ENCODE peak calls at places on chromosomes 7 and 10, in six cellular contexts. J is glutamatergic neuron, W is ureter, Q is HFF-Myc, X is nephron progenitor cell, T is foreskin keratinocyte. F is an unnamed sample.

GRCh38 chr7:33824911-33825459 is 80.4 kb upstream of the BMPER start:
- DNase-seq in J (no peak), W (no peak), Q (no peak), X (no peak), T (no peak), F (no peak)

GRCh38 chr7:97454636-97455035 is 277.2 kb upstream of the TAC1 start:
- DNase-seq in J (no peak), W (no peak), Q (no peak), X (no peak), T (no peak), F (no peak)

GRCh38 chr7:132207211-132207610 is 369.1 kb downstream of the PLXNA4 start:
- DNase-seq in J (no peak), W (no peak), Q (no peak), X (no peak), T (no peak), F (no peak)

GRCh38 chr7:44223362-44224114 is 22.8 kb downstream of the YKT6 start:
- DNase-seq in J (peak), W (no peak), Q (no peak), X (no peak), T (no peak), F (no peak)

GRCh38 chr7:157299613-157300405 is 37.0 kb upstream of the DNAJB6 start:
- DNase-seq in J (no peak), W (no peak), Q (no peak), X (peak), T (peak), F (no peak)

GRCh38 chr7:41679566-41679965 is 23.3 kb downstream of the INHBA start:
- DNase-seq in J (no peak), W (no peak), Q (no peak), X (no peak), T (peak), F (no peak)

GRCh38 chr10:70499829-70500167 is 21.2 kb downstream of the PALD1 start:
- DNase-seq in J (no peak), W (no peak), Q (no peak), X (no peak), T (no peak), F (no peak)

GRCh38 chr10:22713853-22714523 is 390 bp downstream of the PIP4K2A start:
- DNase-seq in J (peak), W (no peak), Q (no peak), X (peak), T (peak), F (no peak)

GRCh38 chr10:25689346-25690095 is 244.5 kb upstream of the MYO3A start:
- DNase-seq in J (no peak), W (no peak), Q (no peak), X (no peak), T (no peak), F (no peak)

GRCh38 chr7:64300641-64301405 is 12.9 kb upstream of the ZNF736 start:
- DNase-seq in J (no peak), W (no peak), Q (no peak), X (no peak), T (peak), F (no peak)

GRCh38 chr10:110737886-110738634 is 93.9 kb downstream of the RBM20 start:
- DNase-seq in J (no peak), W (no peak), Q (no peak), X (no peak), T (no peak), F (no peak)

GRCh38 chr10:71359364-71360046 is 37.2 kb upstream of the CDH23 start:
- DNase-seq in J (no peak), W (no peak), Q (no peak), X (no peak), T (no peak), F (no peak)

GRCh38 chr7:107203607-107204006 is 34.8 kb downstream of the HBP1 start:
- DNase-seq in J (no peak), W (no peak), Q (no peak), X (no peak), T (no peak), F (no peak)

GRCh38 chr10:23438547-23439451 is at the start of gene OTUD1:
- DNase-seq in J (peak), W (peak), Q (peak), X (peak), T (peak), F (peak)

GRCh38 chr10:92993671-92994304 is 66.8 kb upstream of the CYP26C1 start:
- DNase-seq in J (peak), W (no peak), Q (no peak), X (no peak), T (no peak), F (no peak)

GRCh38 chr10:84360634-84361365 is 32.4 kb downstream of the CCSER2 start:
- DNase-seq in J (no peak), W (no peak), Q (no peak), X (no peak), T (peak), F (no peak)

GRCh38 chr7:100983451-100984187 is 14.3 kb downstream of the MUC12 start:
- DNase-seq in J (no peak), W (no peak), Q (no peak), X (no peak), T (peak), F (no peak)

GRCh38 chr7:37514520-37514919 is 65.9 kb upstream of the ELMO1 start:
- DNase-seq in J (no peak), W (no peak), Q (no peak), X (no peak), T (no peak), F (no peak)

GRCh38 chr10:21467633-21468032 is 57.8 kb downstream of the SKIDA1 start:
- DNase-seq in J (no peak), W (no peak), Q (no peak), X (no peak), T (no peak), F (no peak)

GRCh38 chr7:32479574-32480200 is 10.5 kb downstream of the LSM5 start:
- DNase-seq in J (peak), W (no peak), Q (no peak), X (no peak), T (peak), F (no peak)

GRCh38 chr7:81433196-81433595 is 336.7 kb downstream of the HGF start:
- DNase-seq in J (no peak), W (no peak), Q (no peak), X (no peak), T (no peak), F (no peak)

GRCh38 chr7:130365511-130366441 is 14.5 kb upstream of the CPA1 start:
- DNase-seq in J (peak), W (no peak), Q (peak), X (peak), T (peak), F (peak)

GRCh38 chr7:47221826-47222225 is 360.1 kb downstream of the TNS3 start:
- DNase-seq in J (no peak), W (no peak), Q (no peak), X (no peak), T (no peak), F (no peak)

GRCh38 chr7:92751902-92752901 is 84.2 kb downstream of the CDK6 start:
- DNase-seq in J (no peak), W (no peak), Q (no peak), X (no peak), T (peak), F (no peak)

F was measured in gastrocnemius medialis.